ENCODE peak calls at places on chromosomes 16 and 17, in six cellular contexts. K, G, Z, B, W and A are unnamed samples.

GRCh38 chr16:53892155-53892554 is 188.2 kb downstream of the FTO start:
- DNase-seq in B (peak), K (no peak), Z (peak), W (no peak), G (peak), A (no peak)

GRCh38 chr17:32504166-32504990 is 17.6 kb downstream of the CDK5R1 start:
- DNase-seq in K (peak), Z (no peak), W (no peak), G (no peak), B (peak), A (no peak)

GRCh38 chr16:21943571-21943970 is 9.6 kb upstream of the UQCRC2 start:
- DNase-seq in B (no peak), W (no peak), K (no peak), Z (no peak), G (no peak), A (no peak)

GRCh38 chr17:13288248-13288647 is 270.4 kb upstream of the ELAC2 start:
- DNase-seq in W (no peak), B (no peak), G (no peak), Z (no peak), K (no peak), A (no peak)

GRCh38 chr16:117381-118365 is 20.8 kb downstream of the NPRL3 start:
- DNase-seq in Z (peak), K (peak), G (peak), B (peak), W (no peak), A (no peak)

GRCh38 chr17:43360376-43360738 is 38.4 kb upstream of the ARL4D start:
- DNase-seq in G (peak), B (no peak), Z (peak), W (no peak), K (no peak), A (peak)

GRCh38 chr16:56203052-56203451 is 11.8 kb downstream of the GNAO1 start:
- DNase-seq in W (no peak), Z (peak), B (no peak), G (no peak), K (no peak), A (no peak)

GRCh38 chr17:74960739-74961342 is 11.7 kb downstream of the HID1 start:
- DNase-seq in W (no peak), K (peak), Z (peak), G (no peak), B (peak), A (peak)

GRCh38 chr16:85652431-85653221 is 36.1 kb downstream of the GINS2 start:
- DNase-seq in K (no peak), G (no peak), B (peak), Z (peak), W (no peak), A (peak)

GRCh38 chr17:42979511-42980273 is at the start of gene PTGES3L:
- DNase-seq in Z (peak), B (peak), G (peak), W (no peak), K (peak), A (no peak)

GRCh38 chr17:82751171-82751570 is 694 bp upstream of the TBCD start:
- DNase-seq in G (no peak), Z (peak), B (no peak), K (no peak), W (no peak), A (no peak)

GRCh38 chr17:43468746-43469544 is 14.8 kb upstream of the DHX8 start:
- DNase-seq in W (no peak), B (peak), Z (peak), K (no peak), G (no peak), A (no peak)

GRCh38 chr16:83619381-83620150 is 188.2 kb upstream of the HSBP1 start:
- DNase-seq in K (no peak), G (no peak), W (no peak), Z (no peak), B (no peak), A (peak)

GRCh38 chr17:10992097-10992496 is 154.2 kb upstream of the PIRT start:
- DNase-seq in Z (no peak), B (no peak), K (no peak), W (no peak), G (no peak), A (no peak)

GRCh38 chr16:675884-676564 is 553 bp downstream of the RHBDL1 start:
- DNase-seq in Z (no peak), W (no peak), B (no peak), G (no peak), K (peak), A (no peak)

GRCh38 chr16:11251525-11252481 is 4.2 kb downstream of the SOCS1 start:
- DNase-seq in B (no peak), G (no peak), K (no peak), Z (peak), W (no peak), A (peak)

GRCh38 chr17:78723001-78723796 is 58.9 kb downstream of the CYTH1 start:
- DNase-seq in B (no peak), K (no peak), Z (peak), G (no peak), W (peak), A (no peak)

GRCh38 chr16:30965436-30965835 is 7.9 kb downstream of the SETD1A start:
- DNase-seq in G (no peak), K (no peak), W (no peak), Z (no peak), B (no peak), A (no peak)

GRCh38 chr17:63694229-63694973 is 5.5 kb downstream of the LIMD2 start:
- DNase-seq in B (no peak), K (no peak), G (no peak), W (no peak), Z (no peak), A (peak)

GRCh38 chr17:20008242-20009051 is 712 bp upstream of the SPECC1 start:
- DNase-seq in K (peak), G (no peak), B (peak), Z (no peak), W (no peak), A (no peak)

GRCh38 chr17:36936455-36936934 is 780 bp upstream of the LHX1 start:
- DNase-seq in Z (no peak), B (peak), G (no peak), K (no peak), W (peak), A (no peak)

GRCh38 chr17:15262291-15263205 is 2.6 kb downstream of the PMP22 start:
- DNase-seq in W (peak), G (peak), K (peak), B (peak), Z (peak), A (peak)

GRCh38 chr16:81758376-81758775 is 20.7 kb upstream of the PLCG2 start:
- DNase-seq in K (no peak), Z (no peak), B (peak), W (no peak), G (no peak), A (no peak)

DNA sequence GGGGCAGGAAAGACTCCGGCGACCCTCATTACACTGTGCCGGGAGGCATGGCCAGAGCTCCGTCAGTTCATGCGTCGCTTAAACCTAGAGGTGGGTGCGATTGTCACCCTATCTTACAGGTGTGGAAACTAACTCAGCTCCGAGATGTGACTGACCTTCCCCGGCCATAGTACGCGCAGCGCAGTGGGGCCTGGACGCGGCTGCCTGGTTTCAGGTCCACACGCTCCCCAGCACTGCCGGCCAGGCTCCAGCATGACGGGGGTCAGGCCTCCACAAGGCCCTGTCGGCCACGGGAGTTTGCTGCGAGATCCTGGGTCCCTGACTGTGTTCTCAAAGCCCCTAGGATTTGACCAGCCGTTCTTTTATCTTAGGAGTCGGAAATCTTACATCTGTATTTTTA is 34.4 kb downstream of the JPH3 start:
- DNase-seq in B (no peak), G (no peak), Z (no peak), K (no peak), W (no peak), A (no peak)
- H3K4me3 ChIP-seq in B (no peak), G (no peak), Z (no peak), K (no peak), W (no peak), A (no peak)

GRCh38 chr17:28055546-28056275 is 13.2 kb downstream of the NLK start:
- DNase-seq in K (no peak), Z (no peak), W (no peak), G (no peak), B (no peak), A (peak)
- TF ChIP-seq CTCF in K (no peak), Z (no peak), W (no peak), G (no peak), B (no peak), A (no peak)

GRCh38 chr16:58024347-58024672 is 1.2 kb upstream of the MMP15 start:
- DNase-seq in W (no peak), G (no peak), B (no peak), Z (no peak), K (no peak), A (no peak)
- H3K4me3 ChIP-seq in W (no peak), G (no peak), B (peak), Z (no peak), K (peak), A (no peak)

GRCh38 chr16:67339453-67339852 is 12.8 kb downstream of the LRRC36 start:
- DNase-seq in B (no peak), W (no peak), G (no peak), Z (peak), K (no peak), A (no peak)
- TF ChIP-seq CTCF in B (no peak), W (no peak), G (no peak), Z (peak), K (no peak), A (peak)

GRCh38 chr16:69812213-69813014 is 50.3 kb downstream of the WWP2 start:
- DNase-seq in K (no peak), G (no peak), Z (peak), B (no peak), W (no peak), A (no peak)
- H3K4me3 ChIP-seq in K (no peak), G (no peak), Z (no peak), B (no peak), W (no peak), A (no peak)

DNA sequence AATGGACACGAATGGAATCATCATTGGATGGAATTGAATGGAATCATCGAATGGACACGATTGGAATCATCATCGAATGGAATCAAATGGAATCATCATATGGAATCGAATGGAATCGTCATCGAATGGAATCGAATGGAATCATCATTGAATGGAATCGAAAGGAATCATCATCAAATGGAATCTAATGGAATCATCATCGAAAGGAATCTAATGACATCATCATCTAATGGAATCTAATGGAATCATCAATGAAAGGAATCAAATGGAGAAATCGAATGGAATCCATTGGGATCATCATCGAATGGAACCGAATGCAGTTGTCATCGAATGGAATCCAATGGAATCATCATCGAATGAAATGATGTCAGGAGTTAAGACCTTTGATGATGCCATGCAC is 154.9 kb downstream of the SHCBP1 start:
- DNase-seq in G (no peak), B (no peak), Z (no peak), W (no peak), K (no peak), A (no peak)
- TF ChIP-seq CTCF in G (no peak), B (no peak), Z (no peak), W (no peak), K (no peak), A (no peak)

GRCh38 chr16:2162676-2163118 is 7.1 kb downstream of the TRAF7 start:
- DNase-seq in Z (no peak), K (no peak), W (no peak), G (no peak), B (peak), A (no peak)
- H3K4me3 ChIP-seq in Z (no peak), K (no peak), W (no peak), G (no peak), B (peak), A (no peak)